ENCODE peak calls at places on chromosomes 5 and 9, in seven cellular contexts. Q is choroid plexus epithelial cell, Y is cardiac muscle cell, R is lower lobe of right lung, V is SK-N-SH, M is AG04450, B is transverse colon. J is an unnamed sample.

GRCh38 chr5:73948720-73949119 is 322.7 kb downstream of the ARHGEF28 start:
- DNase-seq in Q (peak; percentile 70), Y (no peak), R (no peak), V (no peak), M (no peak), B (no peak), J (no peak)

GRCh38 chr9:130624154-130624553 is 40.2 kb upstream of the PRDM12 start:
- DNase-seq in Q (no peak), Y (no peak), R (no peak), V (no peak), M (no peak), B (no peak), J (no peak)

GRCh38 chr5:167244583-167244982 is 1046.9 kb upstream of the WWC1 start:
- DNase-seq in Q (peak; percentile 26), Y (peak; percentile 32), R (no peak), V (peak; percentile 22), M (no peak), B (no peak), J (no peak)

GRCh38 chr9:125405938-125406811 is 144.5 kb downstream of the GAPVD1 start:
- DNase-seq in Q (peak; percentile 12), Y (no peak), R (no peak), V (no peak), M (no peak), B (no peak), J (no peak)

GRCh38 chr9:123375725-123376132 is 19.7 kb downstream of the CRB2 start:
- DNase-seq in Q (no peak), Y (no peak), R (no peak), V (no peak), M (no peak), B (peak; percentile 85), J (no peak)

GRCh38 chr9:106441283-106441682 is 421.7 kb upstream of the ZNF462 start:
- DNase-seq in Q (no peak), Y (no peak), R (no peak), V (no peak), M (no peak), B (no peak), J (no peak)

GRCh38 chr5:134071850-134072207 is 42.7 kb upstream of the TCF7 start:
- DNase-seq in Q (no peak), Y (no peak), R (no peak), V (no peak), M (no peak), B (no peak), J (no peak)

GRCh38 chr9:130138791-130139190 is 33.4 kb upstream of the NCS1 start:
- DNase-seq in Q (peak; percentile 97), Y (peak; percentile 44), R (no peak), V (no peak), M (peak; percentile 89), B (peak; percentile 45), J (no peak)

GRCh38 chr9:114282926-114283325 is 40.0 kb upstream of the ORM1 start:
- DNase-seq in Q (peak; percentile 75), Y (no peak), R (peak; percentile 6), V (peak; percentile 76), M (peak; percentile 75), B (no peak), J (no peak)

GRCh38 chr5:122907238-122907637 is 61.8 kb downstream of the SNX24 start:
- DNase-seq in Q (peak; percentile 24), Y (no peak), R (no peak), V (no peak), M (no peak), B (no peak), J (no peak)

GRCh38 chr9:70470050-70471015 is 55.9 kb upstream of the KLF9 start:
- DNase-seq in Q (no peak), Y (peak; percentile 49), R (no peak), V (no peak), M (no peak), B (peak; percentile 82), J (no peak)

GRCh38 chr9:93463638-93464248 is 10.4 kb upstream of the FAM120AOS start:
- DNase-seq in Q (no peak), Y (no peak), R (no peak), V (no peak), M (no peak), B (no peak), J (no peak)

GRCh38 chr5:43110606-43111170 is 10.0 kb upstream of the ZNF131 start:
- DNase-seq in Q (peak; percentile 22), Y (no peak), R (no peak), V (peak; percentile 32), M (no peak), B (peak; percentile 44), J (peak; percentile 62)

GRCh38 chr9:35071814-35072460 is 488 bp downstream of the VCP start:
- DNase-seq in Q (peak; percentile 91), Y (peak; percentile 94), R (peak; percentile 94), V (peak; percentile 92), M (peak; percentile 58), B (peak; percentile 85), J (peak; percentile 94)

GRCh38 chr5:143592648-143593047 is 189.2 kb upstream of the NR3C1 start:
- DNase-seq in Q (peak; percentile 83), Y (no peak), R (no peak), V (no peak), M (no peak), B (no peak), J (peak; percentile 86)

GRCh38 chr5:130712324-130712723 is 452.7 kb downstream of the HINT1 start:
- DNase-seq in Q (no peak), Y (no peak), R (no peak), V (no peak), M (no peak), B (no peak), J (no peak)

GRCh38 chr5:146002491-146002890 is 66.1 kb downstream of the SH3RF2 start:
- DNase-seq in Q (no peak), Y (no peak), R (no peak), V (no peak), M (no peak), B (no peak), J (no peak)

GRCh38 chr5:93632327-93632726 is 49.3 kb downstream of the NR2F1 start:
- DNase-seq in Q (peak; percentile 13), Y (no peak), R (no peak), V (no peak), M (no peak), B (no peak), J (no peak)

GRCh38 chr9:105994970-105995369 is 300.6 kb downstream of the TMEM38B start:
- DNase-seq in Q (no peak), Y (no peak), R (no peak), V (no peak), M (no peak), B (no peak), J (no peak)

GRCh38 chr5:181221792-181222629 is 1.1 kb upstream of the TRIM41 start:
- DNase-seq in Q (peak; percentile 95), Y (peak; percentile 82), R (peak; percentile 91), V (peak; percentile 70), M (peak; percentile 92), B (peak; percentile 97), J (peak; percentile 97)

DNA sequence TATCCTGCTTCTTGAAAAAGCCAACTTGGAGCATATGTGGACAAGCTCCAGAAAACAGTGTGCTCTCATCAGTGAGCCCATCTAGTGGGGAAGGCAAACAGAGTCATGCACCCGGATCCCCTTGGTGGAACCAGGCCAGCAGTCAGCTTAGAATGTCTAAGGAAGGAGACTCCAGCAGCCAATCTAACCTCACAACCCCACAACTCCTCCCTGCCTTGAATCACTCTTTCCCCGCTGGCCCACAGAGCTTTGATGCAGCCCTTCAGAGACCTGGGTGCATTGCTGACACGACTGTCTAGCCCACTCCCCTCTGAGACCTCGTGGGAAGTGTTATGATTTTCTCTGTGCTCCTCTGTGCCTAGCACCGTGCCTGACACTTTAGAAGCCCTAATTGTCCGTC is 623.7 kb downstream of the BNC2 start:
- DNase-seq in Q (no peak), Y (no peak), R (no peak), V (no peak), M (no peak), B (no peak), J (no peak)
- H3K4me3 ChIP-seq in Q (no peak overlapping the region), Y (no peak overlapping the region), R (no peak overlapping the region), V (no peak overlapping the region), M (no peak overlapping the region), B (no peak overlapping the region), J (no peak overlapping the region)

DNA sequence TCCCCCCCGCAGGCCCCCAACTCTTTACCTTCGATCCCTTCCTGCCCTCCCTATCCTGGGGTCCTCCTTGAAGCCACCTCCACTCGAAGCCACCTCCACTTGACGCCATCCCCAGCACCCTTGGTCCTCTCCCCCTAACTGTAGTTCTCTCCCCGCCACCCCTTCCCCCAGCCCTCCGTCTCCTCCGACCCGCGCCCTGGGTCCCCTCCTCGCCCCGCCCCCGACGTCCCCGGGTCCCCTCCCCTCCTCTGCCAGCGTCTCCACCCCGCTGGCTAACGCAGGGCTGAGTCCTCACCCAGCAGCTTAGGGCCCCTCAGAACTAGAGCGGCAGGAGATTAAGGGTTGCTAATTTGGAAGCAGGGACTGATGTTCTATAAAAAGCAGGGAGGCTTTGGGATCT is 30.7 kb upstream of the ANKRD33B start:
- DNase-seq in Q (no peak), Y (peak; percentile 88), R (no peak), V (no peak), M (no peak), B (no peak), J (no peak)
- H3K4me3 ChIP-seq in Q (no peak overlapping the region), Y (no peak overlapping the region), R (no peak overlapping the region), V (no peak overlapping the region), M (no peak overlapping the region), B (no peak overlapping the region), J (no peak overlapping the region)

GRCh38 chr5:177496111-177497010 is 1.0 kb downstream of the PDLIM7 start:
- DNase-seq in Q (peak; percentile 97), Y (peak; percentile 96), R (no peak), V (peak; percentile 83), M (peak; percentile 92), B (peak; percentile 65), J (peak; percentile 46)
- H3K4me3 ChIP-seq in Q (peak overlapping the region; percentile 83), Y (peak overlapping the region; percentile 84), R (peak overlapping the region; percentile 71), V (peak overlapping the region; percentile 83), M (peak overlapping the region; percentile 95), B (peak overlapping the region; percentile 54), J (peak overlapping the region; percentile 82)

DNA sequence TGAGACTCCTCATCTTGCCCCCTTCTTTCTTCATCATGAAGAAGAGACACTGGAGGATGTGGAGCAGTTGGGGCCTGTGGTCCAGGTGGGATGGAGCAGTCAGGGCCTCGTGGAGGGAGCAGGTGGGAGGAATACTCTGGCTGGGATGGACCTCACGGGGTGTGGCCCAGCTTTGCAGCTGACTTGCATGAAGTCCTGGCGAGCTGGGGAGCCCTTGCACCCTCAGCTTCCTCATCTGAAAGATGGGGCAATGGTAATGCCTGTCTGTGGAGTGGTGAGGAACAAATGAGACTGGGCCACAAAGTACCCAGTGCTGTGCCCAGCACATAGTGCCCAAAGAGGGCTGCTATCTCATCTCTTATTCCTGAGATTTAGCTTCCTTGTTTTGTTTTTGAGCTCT is 91.5 kb downstream of the DAB2IP start:
- DNase-seq in Q (no peak), Y (no peak), R (no peak), V (no peak), M (no peak), B (no peak), J (no peak)
- H3K4me3 ChIP-seq in Q (peak overlapping the region; percentile 60), Y (no peak overlapping the region), R (peak overlapping the region; percentile 65), V (no peak overlapping the region), M (peak overlapping the region; percentile 65), B (no peak overlapping the region), J (no peak overlapping the region)

GRCh38 chr5:36739751-36740221 is 133.4 kb downstream of the SLC1A3 start:
- DNase-seq in Q (peak; percentile 89), Y (peak; percentile 69), R (peak; percentile 78), V (peak; percentile 57), M (peak; percentile 10), B (peak; percentile 86), J (peak; percentile 83)
- H3K4me3 ChIP-seq in Q (no peak overlapping the region), Y (no peak overlapping the region), R (no peak overlapping the region), V (no peak overlapping the region), M (no peak overlapping the region), B (no peak overlapping the region), J (no peak overlapping the region)